ENCODE peak calls at places on chromosome 14, in ten cellular contexts. R is uterus; T is small intestine; V is GM12865; H is AG04450; B is HL-60; N is AG09309; F is ovary; J is CD8-positive, alpha-beta T cell; L is fibroblast of lung. Q is an unnamed sample.
A peak's percentile ranks its signal among the peaks of the same experiment; 100 is the strongest.

GRCh38 chr14:82872494-82872893 is 1338.8 kb upstream of the SEL1L start:
- DNase-seq in J (no peak), R (no peak), V (peak; percentile 1), L (no peak), N (no peak), B (no peak), F (no peak), T (no peak), H (no peak), Q (no peak)

GRCh38 chr14:20458031-20458789 is 3.0 kb downstream of the PIP4P1 start:
- DNase-seq in H (no peak), R (no peak), T (no peak), L (no peak), N (no peak), V (no peak), B (no peak), F (no peak), J (no peak), Q (no peak)

GRCh38 chr14:21070083-21070609 is at the start of gene ARHGEF40:
- DNase-seq in N (no peak), L (peak; percentile 41), F (peak; percentile 80), H (no peak), B (no peak), R (peak; percentile 75), V (no peak), T (peak; percentile 37), J (no peak), Q (no peak)

GRCh38 chr14:93957751-93958566 is 18.4 kb downstream of the ASB2 start:
- DNase-seq in V (no peak), R (no peak), T (no peak), B (no peak), F (no peak), J (no peak), L (no peak), N (no peak), H (no peak), Q (no peak)

GRCh38 chr14:61621444-61621843 is 73.9 kb upstream of the HIF1A start:
- DNase-seq in R (no peak), F (no peak), V (no peak), T (no peak), H (no peak), N (no peak), J (no peak), L (no peak), B (no peak), Q (no peak)

GRCh38 chr14:68884031-68885030 is 91.5 kb upstream of the ZFP36L1 start:
- DNase-seq in H (peak; percentile 77), B (no peak), R (peak; percentile 48), L (peak; percentile 95), T (no peak), J (no peak), V (peak; percentile 13), N (peak; percentile 70), F (peak; percentile 65), Q (peak; percentile 80)

GRCh38 chr14:77980475-77981321 is 180.8 kb downstream of the ADCK1 start:
- DNase-seq in V (no peak), N (no peak), T (peak; percentile 42), F (peak; percentile 37), R (no peak), B (no peak), J (no peak), L (no peak), H (no peak), Q (no peak)

GRCh38 chr14:57462551-57462950 is 31.1 kb downstream of the CCDC198 start:
- DNase-seq in J (no peak), R (no peak), F (no peak), L (no peak), H (no peak), T (no peak), N (no peak), V (no peak), B (no peak), Q (no peak)

GRCh38 chr14:68145036-68145435 is 325.5 kb downstream of the RAD51B start:
- DNase-seq in N (no peak), F (no peak), T (peak; percentile 75), J (no peak), V (no peak), H (no peak), L (no peak), B (no peak), R (no peak), Q (no peak)

GRCh38 chr14:92748259-92749016 is at the start of gene LGMN:
- DNase-seq in V (peak; percentile 98), J (peak; percentile 88), L (peak; percentile 86), B (no peak), F (peak; percentile 95), R (peak; percentile 92), H (peak; percentile 66), N (peak; percentile 64), T (peak; percentile 95), Q (peak; percentile 82)

GRCh38 chr14:106390401-106390800 is 864.0 kb downstream of the TMEM121 start:
- DNase-seq in H (no peak), T (no peak), R (no peak), J (no peak), F (no peak), N (no peak), L (no peak), B (no peak), V (no peak), Q (no peak)

GRCh38 chr14:40336846-40337245 is 904.6 kb upstream of the FBXO33 start:
- DNase-seq in L (no peak), J (no peak), B (no peak), H (no peak), R (no peak), V (no peak), T (no peak), N (no peak), F (no peak), Q (no peak)

GRCh38 chr14:22339277-22339676 is 249.7 kb downstream of the DAD1 start:
- DNase-seq in R (peak; percentile 88), V (no peak), T (no peak), H (peak; percentile 82), F (peak; percentile 86), N (no peak), L (peak; percentile 86), B (no peak), J (no peak), Q (peak; percentile 78)

DNA sequence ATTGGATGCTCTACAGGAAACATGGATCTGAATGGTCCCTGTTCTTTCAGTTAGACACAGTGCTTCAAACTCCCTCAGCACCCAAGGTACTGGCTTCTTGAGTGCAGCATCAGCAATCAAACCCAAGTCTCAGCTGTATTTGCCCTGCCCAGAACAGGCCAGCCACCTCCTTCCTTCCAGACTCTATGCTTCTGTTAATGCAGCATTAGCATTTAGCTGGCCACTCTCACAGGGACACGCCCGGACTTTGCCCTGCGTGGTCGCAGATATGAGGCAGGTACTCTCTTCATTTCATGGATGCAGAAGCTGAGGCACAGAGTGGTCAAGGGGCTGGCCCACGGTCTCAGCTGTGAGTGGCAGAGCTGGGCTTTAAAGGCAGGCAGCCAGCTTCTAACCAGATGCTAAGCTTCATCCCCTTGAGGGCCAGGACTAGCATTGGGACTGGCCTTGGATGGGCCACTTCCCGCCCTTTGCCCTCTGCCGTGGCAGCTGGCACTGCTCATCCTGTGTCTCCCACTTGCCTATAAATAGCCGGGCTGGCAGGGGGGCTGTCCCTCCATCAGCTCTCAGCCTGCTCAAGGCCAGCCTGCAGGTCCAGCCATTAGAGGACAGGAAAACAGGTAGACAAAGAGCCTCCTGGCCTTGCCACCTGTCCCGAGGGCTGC is 1.5 kb upstream of the SLC25A47 start:
- DNase-seq in L (no peak), H (no peak), V (no peak), R (no peak), T (no peak), N (no peak), B (no peak), F (no peak), J (no peak), Q (no peak)
- H3K4me3 ChIP-seq in L (no peak overlapping the region), H (no peak overlapping the region), V (no peak overlapping the region), R (no peak overlapping the region), T (no peak overlapping the region), N (no peak overlapping the region), B (no peak overlapping the region), F (no peak overlapping the region), J (no peak overlapping the region), Q (no peak overlapping the region)

GRCh38 chr14:63862163-63862562 is 9.4 kb downstream of the SYNE2 start:
- DNase-seq in L (no peak), B (no peak), R (no peak), H (no peak), T (no peak), N (no peak), F (no peak), V (no peak), J (no peak), Q (no peak)
- H3K4me3 ChIP-seq in L (no peak overlapping the region), B (no peak overlapping the region), R (no peak overlapping the region), H (no peak overlapping the region), T (no peak overlapping the region), N (no peak overlapping the region), F (no peak overlapping the region), V (no peak overlapping the region), J (no peak overlapping the region), Q (no peak overlapping the region)

GRCh38 chr14:96126783-96127271 is 77.8 kb upstream of the BDKRB2 start:
- DNase-seq in N (no peak), T (no peak), B (peak; percentile 1), L (peak; percentile 47), H (no peak), V (no peak), J (no peak), F (no peak), R (no peak), Q (no peak)
- H3K4me3 ChIP-seq in N (no peak overlapping the region), T (no peak overlapping the region), B (no peak overlapping the region), L (no peak overlapping the region), H (no peak overlapping the region), V (no peak overlapping the region), J (no peak overlapping the region), F (no peak overlapping the region), R (no peak overlapping the region), Q (no peak overlapping the region)

DNA sequence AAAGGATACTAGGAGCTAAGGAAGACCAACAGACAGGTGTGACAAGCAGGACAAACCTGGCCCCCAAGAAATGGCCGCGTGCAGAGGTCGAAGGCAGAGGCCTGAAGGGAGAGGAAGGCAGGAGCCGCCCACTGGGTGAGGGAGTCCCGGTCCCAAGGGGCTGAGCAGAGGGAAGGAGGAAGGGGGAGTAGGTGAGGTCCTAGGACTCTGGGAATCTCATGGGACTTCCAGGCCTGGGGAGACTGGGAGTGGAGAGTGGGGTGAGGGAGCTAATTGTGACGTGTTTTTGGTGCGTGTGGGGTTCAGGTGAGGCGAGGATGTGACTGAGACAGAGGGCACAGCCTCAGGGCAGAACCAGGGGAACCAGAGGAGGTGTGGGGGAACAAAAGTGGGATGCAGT is 11.7 kb upstream of the FLVCR2 start:
- DNase-seq in R (no peak), N (no peak), J (no peak), T (no peak), B (no peak), L (no peak), H (no peak), V (no peak), F (no peak), Q (no peak)
- H3K4me3 ChIP-seq in R (no peak overlapping the region), N (no peak overlapping the region), J (no peak overlapping the region), T (no peak overlapping the region), B (no peak overlapping the region), L (no peak overlapping the region), H (no peak overlapping the region), V (no peak overlapping the region), F (no peak overlapping the region), Q (no peak overlapping the region)

DNA sequence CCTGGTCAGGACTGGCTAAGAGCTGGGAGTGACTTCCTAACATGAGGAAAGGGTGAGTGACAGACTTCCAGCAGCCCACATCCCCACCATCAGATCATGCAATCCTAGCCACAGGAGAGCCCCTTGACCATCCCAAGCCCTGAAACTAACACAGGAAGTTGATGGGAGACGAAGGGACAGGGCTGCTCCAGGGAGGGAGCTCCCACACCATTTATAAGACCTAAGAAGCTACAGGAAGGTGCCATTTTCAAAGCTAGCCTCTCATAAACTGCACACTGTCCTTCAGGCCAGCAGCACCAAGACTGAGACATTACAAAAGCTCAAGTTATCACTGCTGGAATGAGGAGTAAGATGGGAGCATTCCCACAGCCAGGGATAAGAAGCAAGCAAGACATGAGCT is 19.4 kb downstream of the SLC25A21 start:
- DNase-seq in N (no peak), R (no peak), T (no peak), H (no peak), L (no peak), B (no peak), V (no peak), J (no peak), F (no peak), Q (no peak)
- H3K4me3 ChIP-seq in N (no peak overlapping the region), R (no peak overlapping the region), T (no peak overlapping the region), H (no peak overlapping the region), L (no peak overlapping the region), B (no peak overlapping the region), V (no peak overlapping the region), J (no peak overlapping the region), F (no peak overlapping the region), Q (no peak overlapping the region)

Q was measured in skeletal muscle cell.